ENCODE peak calls at places on chromosomes 12 and 14, in nine cellular contexts. One of them, this sample, is unnamed. For H3K27me3, the result is how much of the 10 kb centered on the place peaks cover.

GRCh38 chr12:128509170-128509569 is 242.2 kb downstream of the TMEM132C start:
- DNase-seq in PC-3: no peak
- DNase-seq in CD8-positive, alpha-beta memory T cell: no peak
- DNase-seq in stomach: no peak
- DNase-seq in heart right ventricle: no peak
- DNase-seq in A673: no peak
- DNase-seq in AG04450: no peak
- DNase-seq in CD8-positive, alpha-beta T cell: no peak
- DNase-seq in IMR-90: no peak
- DNase-seq in this sample: no peak

GRCh38 chr12:80556566-80556965 is 112.5 kb downstream of the PTPRQ start:
- DNase-seq in A673: no peak
- DNase-seq in heart right ventricle: no peak
- DNase-seq in IMR-90: no peak
- DNase-seq in CD8-positive, alpha-beta T cell: no peak
- DNase-seq in PC-3: no peak
- DNase-seq in CD8-positive, alpha-beta memory T cell: no peak
- DNase-seq in AG04450: no peak
- DNase-seq in stomach: no peak
- DNase-seq in this sample: no peak

GRCh38 chr14:76615331-76615730 is 145.9 kb upstream of the VASH1 start:
- DNase-seq in A673: no peak
- DNase-seq in CD8-positive, alpha-beta T cell: no peak
- DNase-seq in stomach: no peak
- DNase-seq in PC-3: no peak
- DNase-seq in CD8-positive, alpha-beta memory T cell: no peak
- DNase-seq in IMR-90: no peak
- DNase-seq in heart right ventricle: no peak
- DNase-seq in AG04450: no peak
- DNase-seq in this sample: no peak

GRCh38 chr12:106291342-106291741 is 11.2 kb upstream of the TCP11L2 start:
- DNase-seq in heart right ventricle: no peak
- DNase-seq in stomach: no peak
- DNase-seq in CD8-positive, alpha-beta memory T cell: no peak
- DNase-seq in AG04450: no peak
- DNase-seq in CD8-positive, alpha-beta T cell: no peak
- DNase-seq in A673: no peak
- DNase-seq in IMR-90: no peak
- DNase-seq in PC-3: no peak
- DNase-seq in this sample: no peak

GRCh38 chr14:92937229-92937937 is 14.4 kb downstream of the CHGA start:
- DNase-seq in stomach: no peak
- DNase-seq in IMR-90: no peak
- DNase-seq in CD8-positive, alpha-beta memory T cell: no peak
- DNase-seq in AG04450: no peak
- DNase-seq in CD8-positive, alpha-beta T cell: no peak
- DNase-seq in PC-3: peak
- DNase-seq in heart right ventricle: no peak
- DNase-seq in A673: no peak
- DNase-seq in this sample: peak

GRCh38 chr12:77808534-77808933 is 22.2 kb upstream of the NAV3 start:
- DNase-seq in heart right ventricle: no peak
- DNase-seq in A673: no peak
- DNase-seq in stomach: no peak
- DNase-seq in AG04450: no peak
- DNase-seq in IMR-90: no peak
- DNase-seq in PC-3: no peak
- DNase-seq in CD8-positive, alpha-beta T cell: no peak
- DNase-seq in CD8-positive, alpha-beta memory T cell: no peak
- DNase-seq in this sample: no peak

GRCh38 chr12:116236986-116237385 is 40.5 kb downstream of the MED13L start:
- DNase-seq in heart right ventricle: no peak
- DNase-seq in CD8-positive, alpha-beta memory T cell: no peak
- DNase-seq in stomach: no peak
- DNase-seq in AG04450: no peak
- DNase-seq in PC-3: no peak
- DNase-seq in CD8-positive, alpha-beta T cell: no peak
- DNase-seq in A673: no peak
- DNase-seq in IMR-90: no peak
- DNase-seq in this sample: no peak

GRCh38 chr14:72714094-72714493 is 179.8 kb downstream of the DPF3 start:
- DNase-seq in stomach: no peak
- DNase-seq in heart right ventricle: no peak
- DNase-seq in IMR-90: no peak
- DNase-seq in A673: no peak
- DNase-seq in CD8-positive, alpha-beta T cell: peak
- DNase-seq in PC-3: no peak
- DNase-seq in CD8-positive, alpha-beta memory T cell: peak
- DNase-seq in AG04450: no peak
- DNase-seq in this sample: no peak

GRCh38 chr12:94262228-94263010 is 114.0 kb downstream of the PLXNC1 start:
- DNase-seq in IMR-90: peak
- DNase-seq in A673: peak
- DNase-seq in AG04450: peak
- DNase-seq in CD8-positive, alpha-beta T cell: peak
- DNase-seq in heart right ventricle: peak
- DNase-seq in PC-3: peak
- DNase-seq in stomach: peak
- DNase-seq in CD8-positive, alpha-beta memory T cell: peak
- DNase-seq in this sample: peak

GRCh38 chr12:94261781-94262180 is 113.4 kb downstream of the PLXNC1 start:
- DNase-seq in IMR-90: no peak
- DNase-seq in CD8-positive, alpha-beta memory T cell: no peak
- DNase-seq in heart right ventricle: no peak
- DNase-seq in A673: no peak
- DNase-seq in AG04450: no peak
- DNase-seq in CD8-positive, alpha-beta T cell: no peak
- DNase-seq in PC-3: no peak
- DNase-seq in stomach: no peak
- DNase-seq in this sample: no peak

GRCh38 chr12:94260717-94261116 is 112.3 kb downstream of the PLXNC1 start:
- DNase-seq in IMR-90: no peak
- DNase-seq in CD8-positive, alpha-beta memory T cell: no peak
- DNase-seq in AG04450: no peak
- DNase-seq in stomach: no peak
- DNase-seq in CD8-positive, alpha-beta T cell: no peak
- DNase-seq in heart right ventricle: no peak
- DNase-seq in A673: no peak
- DNase-seq in PC-3: no peak
- DNase-seq in this sample: no peak

GRCh38 chr12:94260017-94260416 is 111.6 kb downstream of the PLXNC1 start:
- DNase-seq in heart right ventricle: no peak
- DNase-seq in stomach: no peak
- DNase-seq in CD8-positive, alpha-beta memory T cell: no peak
- DNase-seq in AG04450: no peak
- DNase-seq in CD8-positive, alpha-beta T cell: no peak
- DNase-seq in PC-3: no peak
- DNase-seq in A673: no peak
- DNase-seq in IMR-90: no peak
- DNase-seq in this sample: no peak

GRCh38 chr12:94261119-94261518 is 112.7 kb downstream of the PLXNC1 start:
- DNase-seq in A673: peak
- DNase-seq in CD8-positive, alpha-beta memory T cell: no peak
- DNase-seq in IMR-90: no peak
- DNase-seq in CD8-positive, alpha-beta T cell: no peak
- DNase-seq in PC-3: no peak
- DNase-seq in AG04450: no peak
- DNase-seq in heart right ventricle: no peak
- DNase-seq in stomach: no peak
- DNase-seq in this sample: no peak
- H3K27ac ChIP-seq in A673: no peak
- H3K27ac ChIP-seq in CD8-positive, alpha-beta memory T cell: no peak
- H3K27ac ChIP-seq in IMR-90: no peak
- H3K27ac ChIP-seq in CD8-positive, alpha-beta T cell: no peak
- H3K27ac ChIP-seq in PC-3: no peak
- H3K27ac ChIP-seq in AG04450: no peak
- H3K27ac ChIP-seq in heart right ventricle: no peak
- H3K27ac ChIP-seq in stomach: peak
- H3K27ac ChIP-seq in this sample: no peak

DNA sequence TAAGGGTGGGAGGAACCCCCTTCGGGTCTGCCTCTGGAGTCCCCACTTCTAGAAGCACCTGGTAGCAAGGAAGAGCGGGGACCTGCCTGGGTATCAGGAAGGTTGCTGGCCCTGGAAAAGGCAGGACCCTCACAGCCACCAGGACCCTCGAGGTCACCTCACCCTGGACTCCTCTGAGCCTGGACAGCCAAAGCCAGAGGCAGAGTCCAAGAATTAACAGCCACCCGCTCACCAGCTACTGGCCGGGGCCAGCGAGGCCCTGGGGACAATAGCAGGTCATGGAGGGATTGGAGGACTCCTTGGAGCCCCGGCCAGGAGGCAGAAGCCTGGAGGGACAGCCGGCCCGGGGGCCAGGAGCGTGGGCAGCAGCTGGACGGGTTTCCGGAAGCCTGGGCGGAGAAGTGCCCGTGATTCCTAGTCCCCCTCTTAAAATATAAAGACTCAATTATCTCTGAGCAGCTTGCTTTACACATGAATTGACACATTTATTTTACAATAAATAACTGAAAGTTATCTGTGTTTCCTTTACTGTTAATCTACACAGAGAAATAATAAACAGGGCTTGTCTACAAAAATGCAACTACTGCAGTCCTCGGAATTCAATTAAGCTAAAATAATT is 17.5 kb downstream of the BCL11B start:
- DNase-seq in CD8-positive, alpha-beta T cell: no peak
- DNase-seq in PC-3: no peak
- DNase-seq in heart right ventricle: no peak
- DNase-seq in stomach: no peak
- DNase-seq in AG04450: no peak
- DNase-seq in IMR-90: no peak
- DNase-seq in CD8-positive, alpha-beta memory T cell: no peak
- DNase-seq in A673: no peak
- DNase-seq in this sample: no peak
- H3K27me3 ChIP-seq in CD8-positive, alpha-beta T cell: under half
- H3K27me3 ChIP-seq in PC-3: half or more
- H3K27me3 ChIP-seq in heart right ventricle: half or more
- H3K27me3 ChIP-seq in stomach: half or more
- H3K27me3 ChIP-seq in AG04450: under half
- H3K27me3 ChIP-seq in IMR-90: under half
- H3K27me3 ChIP-seq in CD8-positive, alpha-beta memory T cell: under half
- H3K27me3 ChIP-seq in A673: under half
- H3K27me3 ChIP-seq in this sample: under half

GRCh38 chr14:100223332-100224171 is 15.4 kb upstream of the YY1 start:
- DNase-seq in CD8-positive, alpha-beta T cell: no peak
- DNase-seq in AG04450: no peak
- DNase-seq in stomach: no peak
- DNase-seq in IMR-90: peak
- DNase-seq in CD8-positive, alpha-beta memory T cell: no peak
- DNase-seq in A673: no peak
- DNase-seq in heart right ventricle: no peak
- DNase-seq in PC-3: no peak
- DNase-seq in this sample: no peak

GRCh38 chr14:100225169-100225568 is 13.8 kb upstream of the YY1 start:
- DNase-seq in PC-3: no peak
- DNase-seq in CD8-positive, alpha-beta T cell: no peak
- DNase-seq in stomach: no peak
- DNase-seq in heart right ventricle: no peak
- DNase-seq in A673: no peak
- DNase-seq in IMR-90: no peak
- DNase-seq in AG04450: no peak
- DNase-seq in CD8-positive, alpha-beta memory T cell: no peak
- DNase-seq in this sample: no peak

GRCh38 chr14:100221419-100222218 is 17.3 kb upstream of the YY1 start:
- DNase-seq in CD8-positive, alpha-beta memory T cell: peak
- DNase-seq in stomach: peak
- DNase-seq in heart right ventricle: peak
- DNase-seq in CD8-positive, alpha-beta T cell: peak
- DNase-seq in IMR-90: peak
- DNase-seq in AG04450: no peak
- DNase-seq in PC-3: peak
- DNase-seq in A673: peak
- DNase-seq in this sample: peak

GRCh38 chr14:100222219-100223093 is 16.5 kb upstream of the YY1 start:
- DNase-seq in CD8-positive, alpha-beta memory T cell: no peak
- DNase-seq in AG04450: no peak
- DNase-seq in stomach: no peak
- DNase-seq in CD8-positive, alpha-beta T cell: no peak
- DNase-seq in IMR-90: no peak
- DNase-seq in heart right ventricle: no peak
- DNase-seq in A673: no peak
- DNase-seq in PC-3: no peak
- DNase-seq in this sample: no peak

DNA sequence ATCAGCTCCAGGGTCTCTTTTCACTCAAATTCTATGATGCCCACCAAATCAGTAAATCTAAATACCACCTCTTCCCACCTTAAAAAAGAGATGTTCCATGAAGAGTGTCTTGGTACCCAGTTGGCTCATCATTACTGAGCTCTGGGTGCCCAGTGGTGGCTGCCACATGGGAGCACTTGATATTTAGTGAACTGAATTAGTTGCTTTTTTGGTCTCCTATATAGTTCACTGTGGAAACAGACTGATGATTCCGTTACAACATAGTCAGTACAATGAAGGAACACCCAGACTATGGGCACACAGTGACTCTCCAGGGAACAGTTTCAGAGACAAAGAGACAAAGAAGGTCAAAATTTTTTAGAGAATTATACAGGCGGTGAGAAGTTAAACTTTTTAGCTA is 14.7 kb upstream of the YY1 start:
- DNase-seq in CD8-positive, alpha-beta T cell: no peak
- DNase-seq in heart right ventricle: no peak
- DNase-seq in stomach: no peak
- DNase-seq in CD8-positive, alpha-beta memory T cell: no peak
- DNase-seq in IMR-90: no peak
- DNase-seq in AG04450: no peak
- DNase-seq in PC-3: no peak
- DNase-seq in A673: no peak
- DNase-seq in this sample: no peak
- H3K27ac ChIP-seq in CD8-positive, alpha-beta T cell: peak
- H3K27ac ChIP-seq in heart right ventricle: no peak
- H3K27ac ChIP-seq in stomach: no peak
- H3K27ac ChIP-seq in CD8-positive, alpha-beta memory T cell: peak
- H3K27ac ChIP-seq in IMR-90: no peak
- H3K27ac ChIP-seq in AG04450: no peak
- H3K27ac ChIP-seq in PC-3: no peak
- H3K27ac ChIP-seq in A673: peak
- H3K27ac ChIP-seq in this sample: no peak

GRCh38 chr12:4626543-4626942 is 22.3 kb downstream of the AKAP3 start:
- DNase-seq in CD8-positive, alpha-beta T cell: no peak
- DNase-seq in heart right ventricle: no peak
- DNase-seq in AG04450: no peak
- DNase-seq in A673: no peak
- DNase-seq in IMR-90: no peak
- DNase-seq in CD8-positive, alpha-beta memory T cell: no peak
- DNase-seq in stomach: no peak
- DNase-seq in PC-3: no peak
- DNase-seq in this sample: no peak

GRCh38 chr12:4628406-4628805 is 20.4 kb downstream of the AKAP3 start:
- DNase-seq in stomach: no peak
- DNase-seq in heart right ventricle: no peak
- DNase-seq in CD8-positive, alpha-beta memory T cell: no peak
- DNase-seq in IMR-90: no peak
- DNase-seq in PC-3: peak
- DNase-seq in CD8-positive, alpha-beta T cell: no peak
- DNase-seq in AG04450: no peak
- DNase-seq in A673: no peak
- DNase-seq in this sample: no peak

DNA sequence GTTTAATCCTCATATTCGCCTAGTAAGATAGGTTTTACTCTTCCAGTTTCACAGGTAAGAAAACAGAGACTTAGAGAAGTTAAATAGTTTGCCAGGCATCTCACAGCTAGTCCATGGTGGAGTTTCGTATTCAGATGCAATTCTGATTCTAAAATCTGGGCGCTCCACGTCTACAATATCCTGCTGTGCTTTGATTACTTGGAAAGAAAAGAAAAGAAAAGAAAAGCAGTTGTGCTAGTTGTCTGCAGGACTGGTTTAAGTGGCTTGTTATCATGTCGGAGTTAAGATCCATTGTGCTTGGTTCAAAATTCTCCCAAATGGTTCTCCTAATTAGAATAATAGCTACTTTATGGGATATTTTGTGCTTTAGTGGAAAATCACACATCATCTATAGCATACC is 18.6 kb downstream of the AKAP3 start:
- DNase-seq in heart right ventricle: no peak
- DNase-seq in A673: no peak
- DNase-seq in CD8-positive, alpha-beta memory T cell: no peak
- DNase-seq in CD8-positive, alpha-beta T cell: no peak
- DNase-seq in AG04450: no peak
- DNase-seq in stomach: no peak
- DNase-seq in IMR-90: no peak
- DNase-seq in PC-3: no peak
- DNase-seq in this sample: no peak
- H3K27me3 ChIP-seq in heart right ventricle: under half
- H3K27me3 ChIP-seq in A673: half or more
- H3K27me3 ChIP-seq in CD8-positive, alpha-beta memory T cell: under half
- H3K27me3 ChIP-seq in CD8-positive, alpha-beta T cell: under half
- H3K27me3 ChIP-seq in AG04450: under half
- H3K27me3 ChIP-seq in stomach: under half
- H3K27me3 ChIP-seq in IMR-90: under half
- H3K27me3 ChIP-seq in PC-3: under half
- H3K27me3 ChIP-seq in this sample: under half

This sample was measured in adrenal gland.